ENCODE peak calls at places on chromosomes 11 and 22, in six cellular contexts. C is IMR-90, R is trophoblast cell, H is mesenchymal stem cell, S is mesendoderm, E is H1. M is an unnamed sample.

GRCh38 chr11:35629914-35630313 is 11.7 kb downstream of the FJX1 start:
- DNase-seq in C (peak; percentile 100), R (peak; percentile 86), H (peak; percentile 96), S (peak; percentile 55), E (no peak), M (no peak)

GRCh38 chr11:70547386-70547785 is 149.1 kb downstream of the CTTN start:
- DNase-seq in C (no peak), R (no peak), H (no peak), S (no peak), E (no peak), M (no peak)

GRCh38 chr22:46994265-46994664 is 231.8 kb downstream of the TBC1D22A start:
- DNase-seq in C (no peak), R (no peak), H (no peak), S (no peak), E (no peak), M (no peak)

GRCh38 chr11:47337229-47337924 is 15.1 kb downstream of the MYBPC3 start:
- DNase-seq in C (no peak), R (peak; percentile 37), H (no peak), S (no peak), E (no peak), M (no peak)

GRCh38 chr11:104870910-104871309 is 27.4 kb downstream of the CASP12 start:
- DNase-seq in C (peak; percentile 62), R (no peak), H (peak; percentile 21), S (no peak), E (no peak), M (no peak)

GRCh38 chr11:61828629-61829407 is 718 bp downstream of the FADS2 start:
- DNase-seq in C (no peak), R (peak; percentile 23), H (peak; percentile 68), S (peak; percentile 71), E (no peak), M (peak; percentile 57)

GRCh38 chr11:66008468-66009101 is 3.2 kb upstream of the CST6 start:
- DNase-seq in C (no peak), R (no peak), H (no peak), S (peak; percentile 57), E (no peak), M (no peak)

GRCh38 chr11:75734491-75735180 is 17.0 kb downstream of the MOGAT2 start:
- DNase-seq in C (no peak), R (no peak), H (no peak), S (no peak), E (no peak), M (no peak)

GRCh38 chr11:132685174-132685611 is 847.1 kb downstream of the OPCML start:
- DNase-seq in C (peak; percentile 62), R (no peak), H (peak; percentile 92), S (no peak), E (no peak), M (no peak)

GRCh38 chr11:61948505-61948904 is 1.6 kb upstream of the BEST1 start:
- DNase-seq in C (no peak), R (no peak), H (no peak), S (no peak), E (no peak), M (no peak)

GRCh38 chr11:35313066-35313765 is 106.1 kb downstream of the SLC1A2 start:
- DNase-seq in C (no peak), R (no peak), H (no peak), S (no peak), E (no peak), M (no peak)

GRCh38 chr11:16543642-16544041 is 187.3 kb upstream of the SOX6 start:
- DNase-seq in C (no peak), R (no peak), H (no peak), S (no peak), E (no peak), M (no peak)

GRCh38 chr22:28710889-28711285 is 30.7 kb downstream of the CHEK2 start:
- DNase-seq in C (peak; percentile 43), R (no peak), H (peak; percentile 52), S (no peak), E (no peak), M (no peak)
- H3K4me3 ChIP-seq in C (no peak overlapping the region), R (no peak overlapping the region), H (no peak overlapping the region), S (no peak overlapping the region), E (no peak overlapping the region), M (no peak overlapping the region)

GRCh38 chr22:41832553-41833368 is at the start of gene SREBF2:
- DNase-seq in C (peak; percentile 99), R (peak; percentile 99), H (peak; percentile 100), S (peak; percentile 100), E (peak; percentile 100), M (peak; percentile 100)
- H2BK5ac ChIP-seq in C (peak within 1 kb of the TSS; percentile 84), R (peak within 1 kb of the TSS; percentile 100), H (peak within 1 kb of the TSS; percentile 87), S (peak within 1 kb of the TSS; percentile 91), E (peak within 1 kb of the TSS; percentile 97), M (peak within 1 kb of the TSS; percentile 100)

GRCh38 chr11:10792385-10793068 is 16.2 kb downstream of the EIF4G2 start:
- DNase-seq in C (peak; percentile 62), R (peak; percentile 86), H (peak; percentile 76), S (peak; percentile 90), E (peak; percentile 77), M (peak; percentile 83)
- H3K4me3 ChIP-seq in C (no peak overlapping the region), R (no peak overlapping the region), H (no peak overlapping the region), S (no peak overlapping the region), E (no peak overlapping the region), M (no peak overlapping the region)

GRCh38 chr11:125626381-125626950 is 1.5 kb downstream of the CHEK1 start:
- DNase-seq in C (peak; percentile 16), R (no peak), H (no peak), S (no peak), E (peak; percentile 82), M (no peak)

GRCh38 chr11:125625225-125625593 is 246 bp downstream of the CHEK1 start:
- DNase-seq in C (no peak), R (no peak), H (no peak), S (no peak), E (no peak), M (no peak)

GRCh38 chr11:125624756-125625213 is at the start of gene CHEK1:
- DNase-seq in C (no peak), R (no peak), H (no peak), S (peak; percentile 10), E (no peak), M (no peak)

GRCh38 chr11:125627236-125627910 is 2.4 kb downstream of the CHEK1 start:
- DNase-seq in C (peak; percentile 31), R (no peak), H (no peak), S (no peak), E (no peak), M (no peak)

GRCh38 chr11:125625594-125626380 is 824 bp downstream of the CHEK1 start:
- DNase-seq in C (peak; percentile 85), R (peak; percentile 80), H (peak; percentile 93), S (peak; percentile 99), E (peak; percentile 85), M (peak; percentile 95)
- H2BK5ac ChIP-seq in C (peak overlapping the region; percentile 97), R (peak overlapping the region; percentile 86), H (no peak overlapping the region), S (peak overlapping the region; percentile 73), E (peak overlapping the region; percentile 94), M (peak overlapping the region; percentile 96)

GRCh38 chr11:19817265-19817851 is 104.7 kb downstream of the NAV2 start:
- DNase-seq in C (no peak), R (no peak), H (no peak), S (peak; percentile 83), E (peak; percentile 67), M (no peak)
- H3K4me3 ChIP-seq in C (no peak overlapping the region), R (no peak overlapping the region), H (no peak overlapping the region), S (no peak overlapping the region), E (no peak overlapping the region), M (no peak overlapping the region)

M was measured in neuronal stem cell.